ENCODE peak calls at places on chromosomes 5 and 9, in four cellular contexts. N, I, E and U are unnamed samples.

GRCh38 chr5:167902298-167902697 is 389.1 kb upstream of the WWC1 start:
- DNase-seq in N (no peak), I (no peak), E (no peak), U (no peak)

GRCh38 chr5:145737578-145737977 is 97.6 kb downstream of the PRELID2 start:
- DNase-seq in N (no peak), I (no peak), E (no peak), U (no peak)

GRCh38 chr9:137174722-137175293 is 3.0 kb upstream of the TMEM210 start:
- DNase-seq in N (no peak), I (no peak), E (no peak), U (no peak)

GRCh38 chr5:93151121-93151520 is 429.9 kb downstream of the NR2F1-AS1 start:
- DNase-seq in N (no peak), I (no peak), E (no peak), U (no peak)

GRCh38 chr9:89808076-89808701 is 203.4 kb downstream of the GADD45G start:
- DNase-seq in N (no peak), I (no peak), E (no peak), U (no peak)

GRCh38 chr5:32450952-32451351 is 6.4 kb upstream of the ZFR start:
- DNase-seq in N (no peak), I (no peak), E (no peak), U (no peak)

GRCh38 chr9:131597246-131597645 is 51.9 kb downstream of the PRRT1B start:
- DNase-seq in N (no peak), I (no peak), E (no peak), U (no peak)

GRCh38 chr9:134187821-134188420 is 23.6 kb upstream of the RNU6ATAC start:
- DNase-seq in N (no peak), I (no peak), E (no peak), U (no peak)

GRCh38 chr5:150946351-150946905 is 41.6 kb upstream of the ZNF300 start:
- DNase-seq in N (no peak), I (peak), E (no peak), U (peak)

GRCh38 chr5:93583799-93584530 is 943 bp downstream of the NR2F1 start:
- DNase-seq in N (no peak), I (no peak), E (no peak), U (no peak)

GRCh38 chr9:20402273-20402875 is 219.9 kb downstream of the MLLT3 start:
- DNase-seq in N (no peak), I (no peak), E (no peak), U (no peak)

GRCh38 chr5:82984786-82985762 is 92.1 kb downstream of the TMEM167A start:
- DNase-seq in N (no peak), I (no peak), E (no peak), U (no peak)